ENCODE peak calls at places on chromosomes 1 and 21, in five cellular contexts. H, F, T, C and R are unnamed samples.

GRCh38 chr1:223500560-223501425 is 107.6 kb downstream of the CCDC185 start:
- DNase-seq in H (peak; percentile 63), T (no peak), F (no peak), C (no peak), R (no peak)

GRCh38 chr1:220038640-220039039 is 7.7 kb downstream of the EPRS1 start:
- DNase-seq in T (no peak), F (no peak), C (no peak), H (no peak), R (no peak)

GRCh38 chr1:58266242-58266641 is 280.3 kb downstream of the OMA1 start:
- DNase-seq in C (no peak), T (no peak), F (no peak), H (no peak), R (no peak)

GRCh38 chr1:225514671-225515081 is 86.8 kb upstream of the LBR start:
- DNase-seq in C (no peak), T (no peak), H (no peak), F (no peak), R (no peak)

GRCh38 chr1:145926706-145927072 is 595 bp downstream of the RBM8A start:
- DNase-seq in F (peak; percentile 24), C (no peak), T (no peak), H (no peak), R (no peak)

GRCh38 chr1:90114521-90115141 is 119.7 kb downstream of the ZNF326 start:
- DNase-seq in H (no peak), T (no peak), C (no peak), F (no peak), R (no peak)

GRCh38 chr21:17476006-17476405 is 36.8 kb upstream of the CXADR start:
- DNase-seq in T (no peak), C (no peak), F (no peak), H (no peak), R (no peak)

GRCh38 chr1:212559929-212560328 is 48.6 kb upstream of the ATF3 start:
- DNase-seq in T (no peak), F (no peak), H (no peak), C (no peak), R (no peak)

GRCh38 chr1:99005537-99005942 is 879 bp upstream of the PLPPR5 start:
- DNase-seq in H (peak; percentile 79), T (no peak), C (no peak), F (no peak), R (no peak)
- TF ChIP-seq CTCF in H (peak; percentile 63), T (peak; percentile 7), C (no peak), F (no peak), R (no peak)

GRCh38 chr1:210556475-210556874 is 227.8 kb downstream of the HHAT start:
- DNase-seq in C (no peak), H (no peak), F (no peak), T (no peak), R (no peak)
- TF ChIP-seq CTCF in C (no peak), H (no peak), F (no peak), T (no peak), R (no peak)

GRCh38 chr1:237932806-237933205 is 42.1 kb upstream of the ZP4 start:
- DNase-seq in T (no peak), C (no peak), H (no peak), F (no peak), R (no peak)

DNA sequence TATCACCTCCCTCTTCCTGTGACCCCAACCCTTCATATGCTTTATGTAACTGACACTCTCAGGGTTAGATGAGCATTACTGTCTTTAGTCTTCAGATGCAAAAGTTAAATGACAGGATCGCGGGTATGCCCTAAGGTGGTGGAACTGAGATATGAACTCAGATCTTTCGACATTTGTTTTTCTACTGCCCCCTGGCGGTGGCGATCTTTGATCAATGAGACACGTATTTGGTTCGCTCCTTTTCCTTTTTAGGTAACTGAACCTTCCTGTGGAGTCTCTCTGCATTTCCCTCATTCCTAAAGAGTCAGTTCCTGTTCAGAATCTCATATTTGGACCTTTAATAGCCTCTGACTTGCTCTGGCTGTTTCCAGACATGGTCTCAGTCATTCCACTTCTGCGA is 47.8 kb upstream of the ZP4 start:
- DNase-seq in F (no peak), T (no peak), H (peak; percentile 83), C (no peak), R (no peak)
- TF ChIP-seq CTCF in F (no peak), T (no peak), H (peak; percentile 68), C (no peak), R (no peak)

GRCh38 chr1:234730542-234731370 is 120.8 kb upstream of the IRF2BP2 start:
- DNase-seq in T (no peak), C (peak; percentile 14), F (peak; percentile 40), H (no peak), R (no peak)
- TF ChIP-seq CTCF in T (peak; percentile 7), C (no peak), F (no peak), H (peak; percentile 57), R (no peak)

GRCh38 chr1:160108888-160109662 is 6.5 kb upstream of the ATP1A2 start:
- DNase-seq in T (no peak), H (peak; percentile 79), F (no peak), C (peak; percentile 24), R (no peak)
- TF ChIP-seq CTCF in T (peak; percentile 48), H (peak; percentile 80), F (peak; percentile 35), C (peak; percentile 27), R (no peak)